ENCODE peak calls at places on chromosome 20, in eight cellular contexts. D is mesenchymal stem cell, N is esophagus muscularis mucosa, F is hepatocyte, T is foreskin fibroblast, R is GM12878, M is left lung, B is fibroblast of pulmonary artery. O is an unnamed sample.

GRCh38 chr20:33180169-33180568 is 12.2 kb downstream of the BPIFA2 start:
- DNase-seq in D (no peak), N (no peak), F (no peak), T (no peak), R (no peak), M (no peak), B (no peak), O (no peak)

GRCh38 chr20:38764563-38765355 is 16.5 kb downstream of the ACTR5 start:
- DNase-seq in D (peak; percentile 83), N (no peak), F (peak; percentile 86), T (peak; percentile 95), R (no peak), M (no peak), B (peak; percentile 83), O (peak; percentile 22)

GRCh38 chr20:11901127-11901526 is 16.6 kb upstream of the BTBD3 start:
- DNase-seq in D (peak; percentile 81), N (no peak), F (no peak), T (peak; percentile 91), R (no peak), M (no peak), B (peak; percentile 51), O (no peak)

GRCh38 chr20:12614764-12615163 is 394.0 kb upstream of the SPTLC3 start:
- DNase-seq in D (no peak), N (no peak), F (no peak), T (no peak), R (no peak), M (no peak), B (no peak), O (no peak)

GRCh38 chr20:54188132-54188835 is 14.5 kb upstream of the CYP24A1 start:
- DNase-seq in D (no peak), N (no peak), F (no peak), T (peak; percentile 45), R (no peak), M (no peak), B (no peak), O (no peak)

GRCh38 chr20:40284611-40285010 is 404.4 kb downstream of the MAFB start:
- DNase-seq in D (no peak), N (no peak), F (no peak), T (no peak), R (no peak), M (no peak), B (no peak), O (no peak)

GRCh38 chr20:58475466-58475865 is 39.7 kb downstream of the APCDD1L start:
- DNase-seq in D (no peak), N (no peak), F (no peak), T (no peak), R (no peak), M (no peak), B (no peak), O (no peak)

GRCh38 chr20:13865825-13866351 is 81.1 kb downstream of the NDUFAF5 start:
- DNase-seq in D (no peak), N (peak; percentile 89), F (peak; percentile 12), T (peak; percentile 87), R (no peak), M (no peak), B (no peak), O (peak; percentile 47)

GRCh38 chr20:58981564-58982364 is 708 bp downstream of the NELFCD start:
- DNase-seq in D (peak; percentile 33), N (no peak), F (peak; percentile 22), T (no peak), R (no peak), M (no peak), B (peak; percentile 19), O (peak; percentile 25)

GRCh38 chr20:45968801-45969711 is 2.9 kb downstream of the ZNF335 start:
- DNase-seq in D (peak; percentile 75), N (no peak), F (no peak), T (peak; percentile 62), R (no peak), M (no peak), B (no peak), O (no peak)

GRCh38 chr20:22511943-22512910 is 72.1 kb downstream of the FOXA2 start:
- DNase-seq in D (no peak), N (peak; percentile 90), F (peak; percentile 84), T (no peak), R (no peak), M (peak; percentile 84), B (peak; percentile 12), O (no peak)

GRCh38 chr20:62502496-62503095 is 26.8 kb upstream of the GATA5 start:
- DNase-seq in D (no peak), N (no peak), F (no peak), T (no peak), R (no peak), M (no peak), B (no peak), O (no peak)

GRCh38 chr20:6081236-6081635 is 27.4 kb upstream of the LRRN4 start:
- DNase-seq in D (peak; percentile 8), N (no peak), F (no peak), T (peak; percentile 77), R (no peak), M (no peak), B (peak; percentile 66), O (no peak)

GRCh38 chr20:60255426-60255825 is 297.2 kb downstream of the CDH26 start:
- DNase-seq in D (no peak), N (no peak), F (no peak), T (no peak), R (no peak), M (no peak), B (no peak), O (no peak)

GRCh38 chr20:58976095-58976730 is 4.8 kb upstream of the NELFCD start:
- DNase-seq in D (peak; percentile 5), N (no peak), F (no peak), T (no peak), R (no peak), M (no peak), B (no peak), O (no peak)

GRCh38 chr20:62232764-62233645 is 5.3 kb upstream of the OSBPL2 start:
- DNase-seq in D (no peak), N (no peak), F (no peak), T (no peak), R (no peak), M (peak; percentile 74), B (no peak), O (no peak)

GRCh38 chr20:62816879-62817873 is at the start of gene COL9A3:
- DNase-seq in D (no peak), N (no peak), F (peak; percentile 66), T (peak; percentile 46), R (no peak), M (no peak), B (no peak), O (no peak)

GRCh38 chr20:33670715-33671499 is 3.3 kb downstream of the NECAB3 start:
- DNase-seq in D (no peak), N (no peak), F (no peak), T (no peak), R (no peak), M (no peak), B (no peak), O (no peak)

GRCh38 chr20:40728470-40728869 is 39.4 kb upstream of the MAFB start:
- DNase-seq in D (no peak), N (no peak), F (no peak), T (peak; percentile 11), R (no peak), M (no peak), B (no peak), O (peak; percentile 15)

GRCh38 chr20:48945840-48946514 is 24.5 kb downstream of the ARFGEF2 start:
- DNase-seq in D (peak; percentile 84), N (no peak), F (peak; percentile 54), T (peak; percentile 33), R (no peak), M (no peak), B (peak; percentile 24), O (no peak)

GRCh38 chr20:63538204-63539091 is 1.3 kb upstream of the PTK6 start:
- DNase-seq in D (peak; percentile 60), N (no peak), F (peak; percentile 57), T (no peak), R (no peak), M (no peak), B (peak; percentile 38), O (no peak)

GRCh38 chr20:362271-363254 is 15.7 kb downstream of the NRSN2 start:
- DNase-seq in D (peak; percentile 85), N (no peak), F (peak; percentile 89), T (peak; percentile 91), R (no peak), M (peak; percentile 90), B (peak; percentile 95), O (peak; percentile 89)

GRCh38 chr20:43363506-43363905 is 94.2 kb upstream of the SRSF6 start:
- DNase-seq in D (no peak), N (no peak), F (peak; percentile 11), T (no peak), R (no peak), M (no peak), B (no peak), O (no peak)

GRCh38 chr20:20364016-20364746 is 3.7 kb upstream of the INSM1 start:
- DNase-seq in D (no peak), N (peak; percentile 55), F (no peak), T (no peak), R (no peak), M (peak; percentile 65), B (no peak), O (peak; percentile 35)
- H3K4me3 ChIP-seq in D (no peak overlapping the region), N (no peak overlapping the region), F (no peak overlapping the region), T (no peak overlapping the region), R (no peak overlapping the region), M (no peak overlapping the region), B (no peak overlapping the region), O (no peak overlapping the region)

GRCh38 chr20:44566811-44567210 is 15.6 kb upstream of the PKIG start:
- DNase-seq in D (no peak), N (no peak), F (no peak), T (no peak), R (no peak), M (no peak), B (no peak), O (no peak)
- H3K4me3 ChIP-seq in D (no peak overlapping the region), N (no peak overlapping the region), F (no peak overlapping the region), T (no peak overlapping the region), R (no peak overlapping the region), M (no peak overlapping the region), B (no peak overlapping the region), O (no peak overlapping the region)

GRCh38 chr20:34987288-34988175 is 31.9 kb downstream of the MYH7B start:
- DNase-seq in D (no peak), N (no peak), F (no peak), T (no peak), R (no peak), M (peak; percentile 50), B (no peak), O (no peak)
- H3K4me3 ChIP-seq in D (no peak overlapping the region), N (no peak overlapping the region), F (no peak overlapping the region), T (no peak overlapping the region), R (no peak overlapping the region), M (no peak overlapping the region), B (no peak overlapping the region), O (no peak overlapping the region)

GRCh38 chr20:3250091-3250504 is 11.1 kb upstream of the SLC4A11 start:
- DNase-seq in D (peak; percentile 33), N (no peak), F (no peak), T (no peak), R (no peak), M (peak; percentile 58), B (no peak), O (no peak)

GRCh38 chr20:3246682-3247081 is 7.7 kb upstream of the SLC4A11 start:
- DNase-seq in D (no peak), N (no peak), F (no peak), T (no peak), R (no peak), M (no peak), B (no peak), O (no peak)

GRCh38 chr20:3248993-3249347 is 10.0 kb upstream of the SLC4A11 start:
- DNase-seq in D (no peak), N (no peak), F (no peak), T (no peak), R (no peak), M (no peak), B (no peak), O (no peak)

GRCh38 chr20:3247638-3248037 is 8.6 kb upstream of the SLC4A11 start:
- DNase-seq in D (no peak), N (no peak), F (no peak), T (peak; percentile 29), R (no peak), M (no peak), B (no peak), O (no peak)

GRCh38 chr20:3248167-3248992 is 9.4 kb upstream of the SLC4A11 start:
- DNase-seq in D (peak; percentile 46), N (no peak), F (peak; percentile 39), T (peak; percentile 59), R (no peak), M (peak; percentile 79), B (peak; percentile 29), O (peak; percentile 32)
- H3K4me3 ChIP-seq in D (peak overlapping the region; percentile 66), N (peak overlapping the region; percentile 5), F (no peak overlapping the region), T (no peak overlapping the region), R (no peak overlapping the region), M (no peak overlapping the region), B (peak overlapping the region; percentile 24), O (peak overlapping the region; percentile 28)

O was measured in A673.